ENCODE peak calls at places on chromosome 6, in six cellular contexts. Y, J, I, L, H and A are unnamed samples.
A peak's percentile ranks its signal among the peaks of the same experiment; 100 is the strongest.

GRCh38 chr6:131868836-131869235 is 61.0 kb downstream of the ENPP1 start:
- DNase-seq in Y (peak; percentile 79), J (no peak), I (no peak), L (no peak), H (no peak), A (no peak)

GRCh38 chr6:164531745-164532144 is 777.7 kb downstream of the C6orf118 start:
- DNase-seq in Y (peak; percentile 34), J (no peak), I (no peak), L (peak; percentile 2), H (no peak), A (no peak)

GRCh38 chr6:39901116-39901655 is 33.1 kb downstream of the MOCS1 start:
- DNase-seq in Y (no peak), J (no peak), I (no peak), L (no peak), H (no peak), A (no peak)

GRCh38 chr6:79813854-79814477 is 133.4 kb downstream of the ELOVL4 start:
- DNase-seq in Y (peak; percentile 52), J (peak; percentile 62), I (peak; percentile 69), L (peak; percentile 71), H (peak; percentile 52), A (peak; percentile 50)

GRCh38 chr6:6751615-6752014 is 163.1 kb downstream of the LY86 start:
- DNase-seq in Y (no peak), J (peak; percentile 84), I (peak; percentile 33), L (no peak), H (no peak), A (peak; percentile 43)

GRCh38 chr6:132411296-132411695 is 10.0 kb upstream of the MOXD1 start:
- DNase-seq in Y (no peak), J (no peak), I (no peak), L (no peak), H (no peak), A (no peak)

GRCh38 chr6:35731736-35732532 is 4.9 kb upstream of the ARMC12 start:
- DNase-seq in Y (peak; percentile 87), J (peak; percentile 99), I (peak; percentile 99), L (peak; percentile 82), H (no peak), A (peak; percentile 95)

GRCh38 chr6:168035661-168036616 is 38.5 kb downstream of the KIF25 start:
- DNase-seq in Y (peak; percentile 76), J (peak; percentile 61), I (peak; percentile 25), L (peak; percentile 30), H (no peak), A (no peak)

GRCh38 chr6:48777411-48777810 is 666.4 kb upstream of the PTCHD4 start:
- DNase-seq in Y (no peak), J (no peak), I (no peak), L (no peak), H (no peak), A (no peak)

GRCh38 chr6:167824591-167825041 is 2.1 kb upstream of the AFDN start:
- DNase-seq in Y (peak; percentile 63), J (no peak), I (peak; percentile 51), L (no peak), H (no peak), A (peak; percentile 69)

GRCh38 chr6:144248470-144249301 is 36.4 kb upstream of the UTRN start:
- DNase-seq in Y (peak; percentile 89), J (no peak), I (peak; percentile 87), L (peak; percentile 7), H (no peak), A (peak; percentile 75)

GRCh38 chr6:87210979-87211378 is 55.6 kb downstream of the ZNF292 start:
- DNase-seq in Y (no peak), J (no peak), I (no peak), L (no peak), H (no peak), A (no peak)

GRCh38 chr6:145830612-145831011 is 16.0 kb upstream of the FBXO30 start:
- DNase-seq in Y (no peak), J (no peak), I (no peak), L (no peak), H (no peak), A (no peak)

GRCh38 chr6:30875244-30876038 is 8.9 kb upstream of the DDR1 start:
- DNase-seq in Y (no peak), J (no peak), I (no peak), L (no peak), H (no peak), A (no peak)

GRCh38 chr6:118372413-118372812 is 175.7 kb upstream of the PLN start:
- DNase-seq in Y (peak; percentile 63), J (no peak), I (peak; percentile 75), L (no peak), H (no peak), A (peak; percentile 25)

GRCh38 chr6:42313941-42314570 is 96.4 kb upstream of the MRPS10 start:
- DNase-seq in Y (peak; percentile 68), J (no peak), I (peak; percentile 73), L (peak; percentile 32), H (no peak), A (peak; percentile 68)

GRCh38 chr6:88211446-88211845 is 45.3 kb upstream of the CNR1 start:
- DNase-seq in Y (no peak), J (no peak), I (no peak), L (no peak), H (no peak), A (no peak)

GRCh38 chr6:158575550-158575949 is 15.7 kb downstream of the TMEM181 start:
- DNase-seq in Y (peak; percentile 56), J (no peak), I (no peak), L (no peak), H (no peak), A (no peak)

GRCh38 chr6:51336185-51336584 is 517.5 kb downstream of the TFAP2B start:
- DNase-seq in Y (no peak), J (no peak), I (no peak), L (no peak), H (no peak), A (no peak)

GRCh38 chr6:79224005-79224404 is 10.5 kb downstream of the HMGN3 start:
- DNase-seq in Y (no peak), J (no peak), I (no peak), L (no peak), H (no peak), A (no peak)

GRCh38 chr6:153702671-153703070 is 336.4 kb upstream of the OPRM1 start:
- DNase-seq in Y (no peak), J (no peak), I (peak; percentile 2), L (peak; percentile 6), H (no peak), A (no peak)

GRCh38 chr6:10505529-10505928 is 15.6 kb upstream of the GCNT2 start:
- DNase-seq in Y (no peak), J (no peak), I (no peak), L (no peak), H (no peak), A (no peak)

GRCh38 chr6:161503570-161503969 is 229.7 kb upstream of the AGPAT4 start:
- DNase-seq in Y (no peak), J (no peak), I (no peak), L (no peak), H (no peak), A (no peak)

GRCh38 chr6:122947355-122947754 is 48.7 kb upstream of the CLVS2 start:
- DNase-seq in Y (no peak), J (no peak), I (peak; percentile 26), L (peak; percentile 24), H (no peak), A (no peak)

GRCh38 chr6:24495516-24495847 is 713 bp downstream of the ALDH5A1 start:
- DNase-seq in Y (peak; percentile 61), J (peak; percentile 75), I (peak; percentile 28), L (peak; percentile 45), H (no peak), A (no peak)

DNA sequence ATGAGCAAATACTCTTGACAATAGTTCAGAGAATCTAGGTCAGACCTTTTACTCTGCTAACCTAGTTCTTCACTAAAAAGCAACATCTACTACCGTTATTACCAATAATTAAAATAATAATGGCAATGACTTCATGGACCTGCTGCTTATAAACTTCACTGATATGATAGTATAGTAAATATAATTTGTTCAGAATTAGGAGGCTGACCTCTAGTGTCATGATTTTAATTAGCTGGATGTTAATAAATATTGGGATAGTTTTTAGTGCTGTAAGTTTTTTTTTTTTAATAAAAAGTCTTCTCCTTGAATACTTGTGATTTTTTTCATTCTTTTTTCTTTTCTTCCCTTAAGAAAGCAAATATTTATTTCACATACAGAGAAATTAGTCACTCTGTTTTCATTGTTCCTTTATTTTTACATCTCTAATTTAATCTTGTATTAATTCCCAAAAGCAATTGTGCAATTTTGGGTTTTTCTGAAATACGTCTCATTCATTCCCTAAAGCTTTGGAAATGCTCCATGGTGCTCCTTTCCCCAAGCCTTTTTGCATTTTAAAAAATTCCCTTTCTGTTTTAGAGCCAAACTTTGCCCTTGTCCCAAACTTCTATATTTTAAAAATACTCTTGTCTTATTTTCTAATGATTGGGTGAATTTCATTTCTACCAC is 46.6 kb upstream of the UST start:
- DNase-seq in Y (no peak), J (no peak), I (peak; percentile 58), L (no peak), H (no peak), A (no peak)
- TF ChIP-seq CTCF in Y (no peak), J (no peak), I (no peak), L (no peak), H (no peak), A (no peak)

GRCh38 chr6:33076406-33076934 is 680 bp downstream of the HLA-DPB1 start:
- DNase-seq in Y (no peak), J (no peak), I (no peak), L (no peak), H (no peak), A (no peak)
- H3K4me3 ChIP-seq in Y (no peak overlapping the region), J (no peak overlapping the region), I (no peak overlapping the region), L (no peak overlapping the region), H (no peak overlapping the region), A (no peak overlapping the region)

GRCh38 chr6:37172991-37173572 is 3.1 kb downstream of the PIM1 start:
- DNase-seq in Y (no peak), J (no peak), I (no peak), L (no peak), H (no peak), A (no peak)

GRCh38 chr6:37170273-37171140 is 555 bp downstream of the PIM1 start:
- DNase-seq in Y (peak; percentile 44), J (peak; percentile 59), I (no peak), L (peak; percentile 44), H (no peak), A (peak; percentile 66)

GRCh38 chr6:37171970-37172812 is 2.2 kb downstream of the PIM1 start:
- DNase-seq in Y (peak; percentile 90), J (peak; percentile 94), I (peak; percentile 97), L (peak; percentile 98), H (peak; percentile 84), A (peak; percentile 93)

GRCh38 chr6:37169458-37170272 is at the start of gene PIM1:
- DNase-seq in Y (peak; percentile 96), J (peak; percentile 99), I (peak; percentile 93), L (peak; percentile 95), H (peak; percentile 62), A (peak; percentile 96)

GRCh38 chr6:37171141-37171969 is 1.4 kb downstream of the PIM1 start:
- DNase-seq in Y (peak; percentile 76), J (peak; percentile 53), I (peak; percentile 62), L (peak; percentile 34), H (no peak), A (peak; percentile 40)
- TF ChIP-seq CTCF in Y (no peak), J (no peak), I (no peak), L (no peak), H (no peak), A (no peak)

DNA sequence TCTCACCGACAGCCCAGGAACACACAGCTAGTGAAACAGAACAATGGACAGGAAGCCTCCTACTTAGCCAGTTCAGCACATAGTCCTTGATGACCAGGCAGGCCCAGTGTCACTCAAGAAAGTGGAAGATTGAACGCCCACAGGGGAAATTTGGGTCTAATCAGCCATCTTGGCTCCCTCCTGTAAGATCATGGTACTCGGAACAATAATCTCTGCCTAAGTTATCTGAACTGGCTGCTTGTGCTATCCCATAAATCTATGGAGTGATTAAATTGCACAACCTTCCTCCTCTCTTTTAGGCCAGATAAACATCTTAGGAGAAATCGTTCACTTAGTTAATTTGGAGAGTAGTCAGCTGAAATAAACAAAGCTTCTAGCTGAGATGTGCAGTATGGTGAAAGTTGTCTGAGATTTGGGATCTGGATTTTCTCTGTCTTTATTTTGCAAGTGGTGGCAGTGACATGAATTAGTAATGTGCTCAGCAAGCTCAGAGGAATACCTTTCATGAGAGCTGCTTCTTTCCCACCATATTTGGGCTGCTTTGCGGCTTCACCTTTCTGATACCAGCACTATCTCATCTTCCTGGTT is 146.9 kb downstream of the MTFR2 start:
- DNase-seq in Y (no peak), J (no peak), I (peak; percentile 12), L (no peak), H (no peak), A (peak; percentile 10)
- H3K4me3 ChIP-seq in Y (no peak overlapping the region), J (no peak overlapping the region), I (no peak overlapping the region), L (no peak overlapping the region), H (no peak overlapping the region), A (no peak overlapping the region)